ENCODE peak calls at places on chromosomes 2 and 18, in six cellular contexts. Y is AG10803; E is amniotic stem cell; V is NCI-H82; C is activated CD8-positive, alpha-beta memory T cell treated with anti-CD3 and anti-CD28 coated beads for 48 hours; S is BE2C. N is an unnamed sample.

GRCh38 chr2:85662899-85663683 is 4.9 kb downstream of the SFTPB start:
- DNase-seq in Y (peak; percentile 88), E (peak; percentile 47), V (no peak), C (no peak), S (no peak), N (no peak)

GRCh38 chr2:71647346-71647745 is 194.0 kb downstream of the DYSF start:
- DNase-seq in Y (peak; percentile 60), E (no peak), V (no peak), C (no peak), S (no peak), N (no peak)

GRCh38 chr2:101873543-101873942 is 118.2 kb upstream of the IL1R2 start:
- DNase-seq in Y (no peak), E (no peak), V (peak; percentile 21), C (no peak), S (no peak), N (no peak)

GRCh38 chr2:69216535-69217332 is 170.3 kb downstream of the GFPT1 start:
- DNase-seq in Y (peak; percentile 74), E (no peak), V (no peak), C (no peak), S (peak; percentile 16), N (no peak)

GRCh38 chr2:64189167-64189566 is 44.9 kb upstream of the PELI1 start:
- DNase-seq in Y (no peak), E (no peak), V (no peak), C (no peak), S (no peak), N (no peak)

GRCh38 chr2:26757873-26758789 is 6.0 kb upstream of the SLC35F6 start:
- DNase-seq in Y (peak; percentile 99), E (peak; percentile 88), V (no peak), C (no peak), S (no peak), N (no peak)

GRCh38 chr2:156327835-156328401 is 4.6 kb downstream of the NR4A2 start:
- DNase-seq in Y (no peak), E (no peak), V (no peak), C (no peak), S (no peak), N (no peak)

GRCh38 chr2:126496493-126496892 is 159.5 kb upstream of the GYPC start:
- DNase-seq in Y (no peak), E (no peak), V (no peak), C (no peak), S (no peak), N (no peak)

GRCh38 chr2:98912221-98912851 is 23.7 kb downstream of the CRACDL start:
- DNase-seq in Y (peak; percentile 81), E (peak; percentile 68), V (no peak), C (no peak), S (no peak), N (no peak)

GRCh38 chr2:6780765-6781274 is 84.9 kb downstream of the CMPK2 start:
- DNase-seq in Y (peak; percentile 25), E (peak; percentile 48), V (peak; percentile 9), C (no peak), S (peak; percentile 65), N (no peak)

GRCh38 chr2:200862532-200863000 is 1.9 kb downstream of the CLK1 start:
- DNase-seq in Y (peak; percentile 43), E (peak; percentile 62), V (peak; percentile 62), C (no peak), S (peak; percentile 48), N (peak; percentile 75)

GRCh38 chr18:28161608-28162599 is 15.0 kb downstream of the CDH2 start:
- DNase-seq in Y (peak; percentile 51), E (peak; percentile 29), V (no peak), C (no peak), S (no peak), N (no peak)

GRCh38 chr2:178211943-178212342 is 17.6 kb downstream of the OSBPL6 start:
- DNase-seq in Y (no peak), E (no peak), V (peak; percentile 49), C (no peak), S (no peak), N (no peak)

GRCh38 chr2:223669453-223670225 is 67.5 kb upstream of the SCG2 start:
- DNase-seq in Y (peak; percentile 58), E (no peak), V (no peak), C (no peak), S (no peak), N (no peak)

GRCh38 chr2:158518083-158518482 is 61.3 kb downstream of the PKP4 start:
- DNase-seq in Y (peak; percentile 79), E (no peak), V (peak; percentile 71), C (no peak), S (no peak), N (no peak)

GRCh38 chr2:195479407-195479806 is 177.6 kb upstream of the SLC39A10 start:
- DNase-seq in Y (no peak), E (no peak), V (no peak), C (no peak), S (no peak), N (no peak)

GRCh38 chr18:48153641-48154481 is 223.4 kb upstream of the SMAD2 start:
- DNase-seq in Y (peak; percentile 57), E (no peak), V (no peak), C (no peak), S (no peak), N (no peak)

GRCh38 chr2:101355561-101356130 is 31.7 kb downstream of the CREG2 start:
- DNase-seq in Y (no peak), E (no peak), V (no peak), C (no peak), S (no peak), N (no peak)

GRCh38 chr2:46942143-46942526 is 26.5 kb upstream of the MCFD2 start:
- DNase-seq in Y (no peak), E (no peak), V (peak; percentile 22), C (peak; percentile 40), S (no peak), N (peak; percentile 42)

GRCh38 chr2:222049946-222050345 is 248.9 kb downstream of the PAX3 start:
- DNase-seq in Y (peak; percentile 3), E (no peak), V (no peak), C (no peak), S (no peak), N (no peak)

GRCh38 chr2:239464166-239465016 is 63.6 kb upstream of the HDAC4 start:
- DNase-seq in Y (no peak), E (no peak), V (no peak), C (no peak), S (no peak), N (no peak)

GRCh38 chr18:31658670-31659573 is 25.5 kb downstream of the B4GALT6 start:
- DNase-seq in Y (no peak), E (no peak), V (no peak), C (no peak), S (no peak), N (no peak)

GRCh38 chr2:239762742-239763269 is 262.3 kb downstream of the NDUFA10 start:
- DNase-seq in Y (no peak), E (no peak), V (no peak), C (no peak), S (no peak), N (no peak)

GRCh38 chr2:205660521-205661124 is 21.7 kb upstream of the NRP2 start:
- DNase-seq in Y (peak; percentile 99), E (peak; percentile 71), V (no peak), C (no peak), S (no peak), N (no peak)

GRCh38 chr2:138030459-138030858 is 66.2 kb downstream of the HNMT start:
- DNase-seq in Y (peak; percentile 39), E (no peak), V (no peak), C (no peak), S (no peak), N (no peak)

GRCh38 chr2:237726401-237726830 is 72.2 kb upstream of the RBM44 start:
- DNase-seq in Y (peak; percentile 54), E (no peak), V (peak; percentile 95), C (no peak), S (peak; percentile 58), N (no peak)

N was measured in stimulated activated effector memory CD8-positive, alpha-beta T cell treated with anti-CD3 and anti-CD28 coated beads, Interleukin-12 subunit alpha, Interleukin-12 subunit beta, amount 100 ng/mL, for 72 hours.